ENCODE peak calls at places on chromosomes 2 and 18, in ten cellular contexts. O is stimulated activated CD8-positive, alpha-beta memory T cell treated with anti-CD3 and anti-CD28 coated beads, Interleukin-2, amount 100 ng/mL, for 1 hour; D is AG09309; M is RWPE1; I is transverse colon; L is A172; U is psoas muscle; N is stimulated activated CD4-positive, alpha-beta T cell treated with anti-CD3 and anti-CD28 coated beads, Interleukin-2, amount 100 ng/mL, for 48 hours; P is activated T-helper 1 cell treated with anti-CD3 and anti-CD28 coated beads, Interleukin-12 subunit alpha, Interleukin-12 subunit beta, Interleukin-2, Interleukin-4 antibody, amounts not matched to agents 30 ng/mL and 10 ng/mL and 1 ng/mL, durations not matched to agents 14 hours and 24 hours and 36 hours; S is left kidney. V is an unnamed sample.

GRCh38 chr18:67514901-67515540 is 1.5 kb downstream of the DSEL start:
- DNase-seq in O (no peak), D (no peak), M (no peak), I (no peak), L (no peak), U (no peak), N (no peak), P (no peak), S (no peak), V (no peak)

GRCh38 chr2:68294187-68294586 is 25.6 kb downstream of the CNRIP1 start:
- DNase-seq in O (no peak), D (no peak), M (no peak), I (no peak), L (no peak), U (no peak), N (no peak), P (no peak), S (no peak), V (no peak)

GRCh38 chr2:233085037-233085838 is 25.1 kb downstream of the INPP5D start:
- DNase-seq in O (no peak), D (no peak), M (no peak), I (no peak), L (no peak), U (no peak), N (no peak), P (no peak), S (no peak), V (no peak)

GRCh38 chr2:29064746-29065478 is 9.4 kb downstream of the PCARE start:
- DNase-seq in O (no peak), D (no peak), M (no peak), I (no peak), L (no peak), U (no peak), N (no peak), P (no peak), S (no peak), V (no peak)

GRCh38 chr2:30235859-30236535 is 4.7 kb downstream of the LBH start:
- DNase-seq in O (no peak), D (no peak), M (no peak), I (no peak), L (no peak), U (no peak), N (no peak), P (peak; percentile 63), S (no peak), V (no peak)

GRCh38 chr2:205721057-205721767 is 38.9 kb downstream of the NRP2 start:
- DNase-seq in O (no peak), D (no peak), M (no peak), I (no peak), L (no peak), U (no peak), N (no peak), P (no peak), S (no peak), V (no peak)

GRCh38 chr2:85648619-85649018 is 19.4 kb downstream of the SFTPB start:
- DNase-seq in O (no peak), D (no peak), M (peak; percentile 25), I (no peak), L (peak; percentile 57), U (no peak), N (no peak), P (no peak), S (no peak), V (no peak)

GRCh38 chr2:230586328-230586982 is 126.2 kb upstream of the CAB39 start:
- DNase-seq in O (no peak), D (no peak), M (no peak), I (no peak), L (no peak), U (no peak), N (no peak), P (no peak), S (no peak), V (no peak)

GRCh38 chr18:3332376-3332775 is 70.4 kb downstream of the MYL12B start:
- DNase-seq in O (no peak), D (no peak), M (no peak), I (no peak), L (no peak), U (no peak), N (no peak), P (no peak), S (no peak), V (no peak)

GRCh38 chr2:240452471-240453256 is 17.2 kb downstream of the GPC1 start:
- DNase-seq in O (no peak), D (no peak), M (peak; percentile 68), I (peak; percentile 68), L (peak; percentile 49), U (peak; percentile 73), N (no peak), P (no peak), S (peak; percentile 89), V (peak; percentile 69)

GRCh38 chr2:147408357-147408756 is 436.5 kb upstream of the ACVR2A start:
- DNase-seq in O (no peak), D (no peak), M (no peak), I (no peak), L (no peak), U (no peak), N (no peak), P (no peak), S (no peak), V (no peak)

GRCh38 chr2:3637692-3638455 is 20.1 kb upstream of the ALLC start:
- DNase-seq in O (no peak), D (no peak), M (no peak), I (no peak), L (no peak), U (no peak), N (no peak), P (no peak), S (no peak), V (no peak)

GRCh38 chr2:122390406-122390805 is 635.0 kb downstream of the TSN start:
- DNase-seq in O (no peak), D (no peak), M (peak; percentile 64), I (peak; percentile 38), L (no peak), U (no peak), N (no peak), P (no peak), S (peak; percentile 12), V (no peak)

GRCh38 chr18:57728941-57729511 is 74.1 kb downstream of the ATP8B1 start:
- DNase-seq in O (no peak), D (no peak), M (no peak), I (no peak), L (peak; percentile 30), U (no peak), N (no peak), P (no peak), S (peak; percentile 23), V (no peak)

GRCh38 chr2:186687774-186688173 is 6.1 kb upstream of the FAM171B start:
- DNase-seq in O (no peak), D (no peak), M (no peak), I (no peak), L (no peak), U (no peak), N (no peak), P (no peak), S (no peak), V (no peak)

GRCh38 chr2:127683766-127684165 is 8.4 kb upstream of the LIMS2 start:
- DNase-seq in O (no peak), D (no peak), M (no peak), I (no peak), L (no peak), U (no peak), N (no peak), P (no peak), S (no peak), V (no peak)

V was measured in progenitor cell of endocrine pancreas.